ENCODE peak calls at places on chromosomes 11 and 22, in six cellular contexts. One of them, this sample, is unnamed.

GRCh38 chr22:29158546-29158945 is 47.1 kb upstream of the EMID1 start:
- DNase-seq in GDM1: no peak
- DNase-seq in COR-L47: no peak
- DNase-seq in naive thymus-derived CD8-positive, alpha-beta T cell: no peak
- DNase-seq in gastrocnemius medialis: no peak
- DNase-seq in glutamatergic neuron: no peak
- DNase-seq in this sample: no peak

GRCh38 chr11:112734207-112734606 is 227.0 kb upstream of the NCAM1 start:
- DNase-seq in GDM1: no peak
- DNase-seq in naive thymus-derived CD8-positive, alpha-beta T cell: no peak
- DNase-seq in glutamatergic neuron: no peak
- DNase-seq in gastrocnemius medialis: no peak
- DNase-seq in COR-L47: no peak
- DNase-seq in this sample: no peak

GRCh38 chr22:23357028-23357427 is 176.7 kb downstream of the BCR start:
- DNase-seq in glutamatergic neuron: no peak
- DNase-seq in gastrocnemius medialis: no peak
- DNase-seq in COR-L47: no peak
- DNase-seq in naive thymus-derived CD8-positive, alpha-beta T cell: no peak
- DNase-seq in GDM1: no peak
- DNase-seq in this sample: no peak

GRCh38 chr11:73236879-73237278 is 18.8 kb downstream of the P2RY2 start:
- DNase-seq in glutamatergic neuron: peak; percentile 72
- DNase-seq in naive thymus-derived CD8-positive, alpha-beta T cell: no peak
- DNase-seq in gastrocnemius medialis: peak; percentile 64
- DNase-seq in GDM1: peak; percentile 62
- DNase-seq in COR-L47: no peak
- DNase-seq in this sample: no peak

GRCh38 chr11:48169706-48170105 is 46.9 kb upstream of the OR4B1 start:
- DNase-seq in naive thymus-derived CD8-positive, alpha-beta T cell: no peak
- DNase-seq in COR-L47: no peak
- DNase-seq in GDM1: no peak
- DNase-seq in gastrocnemius medialis: no peak
- DNase-seq in glutamatergic neuron: no peak
- DNase-seq in this sample: no peak

GRCh38 chr22:17198188-17199130 is 20.8 kb downstream of the ADA2 start:
- DNase-seq in gastrocnemius medialis: peak; percentile 8
- DNase-seq in naive thymus-derived CD8-positive, alpha-beta T cell: no peak
- DNase-seq in COR-L47: no peak
- DNase-seq in glutamatergic neuron: peak; percentile 87
- DNase-seq in GDM1: no peak
- DNase-seq in this sample: no peak

GRCh38 chr11:126585388-126586302 is 230.2 kb downstream of the ST3GAL4 start:
- DNase-seq in glutamatergic neuron: no peak
- DNase-seq in GDM1: no peak
- DNase-seq in naive thymus-derived CD8-positive, alpha-beta T cell: no peak
- DNase-seq in COR-L47: peak; percentile 87
- DNase-seq in gastrocnemius medialis: peak; percentile 16
- DNase-seq in this sample: no peak

GRCh38 chr11:64253043-64253442 is 1.7 kb downstream of the PLCB3 start:
- DNase-seq in naive thymus-derived CD8-positive, alpha-beta T cell: no peak
- DNase-seq in COR-L47: no peak
- DNase-seq in glutamatergic neuron: no peak
- DNase-seq in gastrocnemius medialis: no peak
- DNase-seq in GDM1: no peak
- DNase-seq in this sample: no peak

GRCh38 chr22:21845558-21846452 is 21.6 kb downstream of the MAPK1 start:
- DNase-seq in naive thymus-derived CD8-positive, alpha-beta T cell: no peak
- DNase-seq in glutamatergic neuron: no peak
- DNase-seq in GDM1: no peak
- DNase-seq in COR-L47: no peak
- DNase-seq in gastrocnemius medialis: no peak
- DNase-seq in this sample: no peak

GRCh38 chr11:133064152-133064877 is 468.0 kb downstream of the OPCML start:
- DNase-seq in gastrocnemius medialis: no peak
- DNase-seq in naive thymus-derived CD8-positive, alpha-beta T cell: no peak
- DNase-seq in GDM1: no peak
- DNase-seq in COR-L47: peak; percentile 73
- DNase-seq in glutamatergic neuron: peak; percentile 94
- DNase-seq in this sample: no peak

GRCh38 chr22:47090591-47091240 is 328.3 kb downstream of the TBC1D22A start:
- DNase-seq in GDM1: no peak
- DNase-seq in glutamatergic neuron: no peak
- DNase-seq in naive thymus-derived CD8-positive, alpha-beta T cell: peak; percentile 57
- DNase-seq in gastrocnemius medialis: no peak
- DNase-seq in COR-L47: peak; percentile 34
- DNase-seq in this sample: peak; percentile 6

GRCh38 chr11:3709977-3710376 is 38.8 kb upstream of the CHRNA10 start:
- DNase-seq in GDM1: no peak
- DNase-seq in naive thymus-derived CD8-positive, alpha-beta T cell: no peak
- DNase-seq in gastrocnemius medialis: peak; percentile 81
- DNase-seq in glutamatergic neuron: no peak
- DNase-seq in COR-L47: no peak
- DNase-seq in this sample: no peak

GRCh38 chr11:121534131-121535093 is 81.6 kb upstream of the SORL1-AS1 start:
- DNase-seq in COR-L47: no peak
- DNase-seq in GDM1: no peak
- DNase-seq in naive thymus-derived CD8-positive, alpha-beta T cell: no peak
- DNase-seq in gastrocnemius medialis: no peak
- DNase-seq in glutamatergic neuron: peak; percentile 26
- DNase-seq in this sample: no peak

GRCh38 chr11:23013509-23013908 is 153.2 kb upstream of the CCDC179 start:
- DNase-seq in gastrocnemius medialis: no peak
- DNase-seq in GDM1: no peak
- DNase-seq in glutamatergic neuron: no peak
- DNase-seq in COR-L47: no peak
- DNase-seq in naive thymus-derived CD8-positive, alpha-beta T cell: no peak
- DNase-seq in this sample: no peak

GRCh38 chr11:15699978-15700377 is 585.3 kb downstream of the INSC start:
- DNase-seq in GDM1: no peak
- DNase-seq in naive thymus-derived CD8-positive, alpha-beta T cell: no peak
- DNase-seq in COR-L47: no peak
- DNase-seq in gastrocnemius medialis: no peak
- DNase-seq in glutamatergic neuron: no peak
- DNase-seq in this sample: no peak

GRCh38 chr22:29480512-29481264 is 670 bp downstream of the NEFH start:
- DNase-seq in glutamatergic neuron: peak; percentile 80
- DNase-seq in naive thymus-derived CD8-positive, alpha-beta T cell: peak; percentile 33
- DNase-seq in gastrocnemius medialis: no peak
- DNase-seq in GDM1: peak; percentile 65
- DNase-seq in COR-L47: no peak
- DNase-seq in this sample: no peak

GRCh38 chr11:113796663-113797259 is 17.2 kb downstream of the CLDN25 start:
- DNase-seq in GDM1: no peak
- DNase-seq in glutamatergic neuron: no peak
- DNase-seq in naive thymus-derived CD8-positive, alpha-beta T cell: peak; percentile 19
- DNase-seq in gastrocnemius medialis: no peak
- DNase-seq in COR-L47: peak; percentile 34
- DNase-seq in this sample: no peak

GRCh38 chr22:49753961-49754673 is 73.6 kb downstream of the BRD1 start:
- DNase-seq in GDM1: no peak
- DNase-seq in COR-L47: peak; percentile 75
- DNase-seq in gastrocnemius medialis: no peak
- DNase-seq in glutamatergic neuron: no peak
- DNase-seq in naive thymus-derived CD8-positive, alpha-beta T cell: no peak
- DNase-seq in this sample: no peak

GRCh38 chr11:6389921-6390717 is at the start of gene SMPD1:
- DNase-seq in naive thymus-derived CD8-positive, alpha-beta T cell: peak; percentile 93
- DNase-seq in COR-L47: peak; percentile 80
- DNase-seq in gastrocnemius medialis: peak; percentile 90
- DNase-seq in glutamatergic neuron: peak; percentile 92
- DNase-seq in GDM1: peak; percentile 85
- DNase-seq in this sample: peak; percentile 93

GRCh38 chr11:67056640-67057409 is at the start of gene RHOD:
- DNase-seq in COR-L47: no peak
- DNase-seq in naive thymus-derived CD8-positive, alpha-beta T cell: peak; percentile 18
- DNase-seq in gastrocnemius medialis: no peak
- DNase-seq in glutamatergic neuron: peak; percentile 57
- DNase-seq in GDM1: no peak
- DNase-seq in this sample: peak; percentile 41

GRCh38 chr22:21866821-21867527 is 471 bp downstream of the MAPK1 start:
- DNase-seq in GDM1: no peak
- DNase-seq in glutamatergic neuron: peak; percentile 18
- DNase-seq in gastrocnemius medialis: no peak
- DNase-seq in COR-L47: no peak
- DNase-seq in naive thymus-derived CD8-positive, alpha-beta T cell: no peak
- DNase-seq in this sample: no peak

GRCh38 chr22:17269607-17270261 is 50.5 kb upstream of the ADA2 start:
- DNase-seq in COR-L47: no peak
- DNase-seq in gastrocnemius medialis: no peak
- DNase-seq in glutamatergic neuron: no peak
- DNase-seq in naive thymus-derived CD8-positive, alpha-beta T cell: no peak
- DNase-seq in GDM1: no peak
- DNase-seq in this sample: no peak

GRCh38 chr22:37167981-37168647 is 18.4 kb upstream of the IL2RB start:
- DNase-seq in glutamatergic neuron: no peak
- DNase-seq in naive thymus-derived CD8-positive, alpha-beta T cell: no peak
- DNase-seq in COR-L47: no peak
- DNase-seq in GDM1: no peak
- DNase-seq in gastrocnemius medialis: no peak
- DNase-seq in this sample: no peak

GRCh38 chr11:65487467-65488272 is 11.2 kb upstream of the MALAT1 start:
- DNase-seq in gastrocnemius medialis: peak; percentile 99
- DNase-seq in glutamatergic neuron: peak; percentile 92
- DNase-seq in COR-L47: peak; percentile 99
- DNase-seq in GDM1: peak; percentile 98
- DNase-seq in naive thymus-derived CD8-positive, alpha-beta T cell: no peak
- DNase-seq in this sample: no peak

GRCh38 chr22:46076651-46077339 is 73.5 kb upstream of the PPARA start:
- DNase-seq in glutamatergic neuron: no peak
- DNase-seq in COR-L47: no peak
- DNase-seq in naive thymus-derived CD8-positive, alpha-beta T cell: no peak
- DNase-seq in GDM1: no peak
- DNase-seq in gastrocnemius medialis: no peak
- DNase-seq in this sample: no peak

GRCh38 chr11:803770-804598 is 1.0 kb downstream of the PIDD1 start:
- DNase-seq in GDM1: no peak
- DNase-seq in COR-L47: peak; percentile 58
- DNase-seq in gastrocnemius medialis: no peak
- DNase-seq in naive thymus-derived CD8-positive, alpha-beta T cell: no peak
- DNase-seq in glutamatergic neuron: peak; percentile 75
- DNase-seq in this sample: no peak